ENCODE peak calls at places on chromosomes 1 and 21, in eight cellular contexts. O is heart right ventricle; Q is RWPE1; Z is cardiac muscle cell; V is CD4-positive, alpha-beta T cell; L is body of pancreas; U is heart left ventricle; I is brain microvascular endothelial cell. X is an unnamed sample.

GRCh38 chr1:186482661-186483255 is 21.8 kb upstream of the PDC start:
- DNase-seq in O (peak; percentile 25), Q (peak; percentile 58), Z (peak; percentile 89), V (no peak), L (peak; percentile 29), U (peak; percentile 33), I (peak; percentile 73), X (no peak)

GRCh38 chr1:12591267-12591938 is 26.6 kb downstream of the DHRS3 start:
- DNase-seq in O (peak; percentile 70), Q (no peak), Z (peak; percentile 69), V (no peak), L (no peak), U (peak; percentile 85), I (no peak), X (no peak)

GRCh38 chr1:1267488-1268283 is 6.0 kb downstream of the UBE2J2 start:
- DNase-seq in O (no peak), Q (no peak), Z (no peak), V (no peak), L (no peak), U (no peak), I (no peak), X (no peak)

GRCh38 chr1:78543941-78544630 is 53.3 kb downstream of the PTGFR start:
- DNase-seq in O (no peak), Q (no peak), Z (no peak), V (no peak), L (no peak), U (no peak), I (no peak), X (no peak)

GRCh38 chr1:168786476-168787330 is 57.7 kb upstream of the DPT start:
- DNase-seq in O (no peak), Q (no peak), Z (no peak), V (no peak), L (no peak), U (no peak), I (no peak), X (no peak)

GRCh38 chr1:192631749-192632148 is 4.2 kb upstream of the RGS13 start:
- DNase-seq in O (no peak), Q (no peak), Z (no peak), V (no peak), L (no peak), U (no peak), I (no peak), X (no peak)

GRCh38 chr1:93346472-93346991 is 825 bp downstream of the DR1 start:
- DNase-seq in O (no peak), Q (no peak), Z (peak; percentile 10), V (peak; percentile 15), L (no peak), U (peak; percentile 18), I (no peak), X (no peak)

GRCh38 chr1:214332950-214333798 is 52.2 kb downstream of the SMYD2 start:
- DNase-seq in O (peak; percentile 44), Q (peak; percentile 63), Z (peak; percentile 73), V (peak; percentile 22), L (peak; percentile 59), U (peak; percentile 67), I (peak; percentile 49), X (no peak)

GRCh38 chr1:39926820-39927219 is 25.1 kb upstream of the MYCL start:
- DNase-seq in O (no peak), Q (no peak), Z (no peak), V (no peak), L (no peak), U (no peak), I (no peak), X (no peak)

GRCh38 chr1:201660931-201661822 is 122.2 kb downstream of the NAV1 start:
- DNase-seq in O (no peak), Q (no peak), Z (no peak), V (no peak), L (no peak), U (no peak), I (no peak), X (no peak)

GRCh38 chr1:173444757-173445156 is 32.4 kb upstream of the PRDX6 start:
- DNase-seq in O (no peak), Q (no peak), Z (no peak), V (no peak), L (no peak), U (no peak), I (no peak), X (no peak)

GRCh38 chr1:197063212-197063611 is 3.8 kb downstream of the F13B start:
- DNase-seq in O (no peak), Q (no peak), Z (peak; percentile 10), V (no peak), L (no peak), U (no peak), I (no peak), X (no peak)

GRCh38 chr1:220528679-220529529 is 968 bp downstream of the MARK1 start:
- DNase-seq in O (peak; percentile 46), Q (peak; percentile 61), Z (peak; percentile 3), V (no peak), L (no peak), U (no peak), I (no peak), X (no peak)

GRCh38 chr1:54204199-54204598 is 4.2 kb downstream of the MRPL37 start:
- DNase-seq in O (no peak), Q (no peak), Z (no peak), V (no peak), L (no peak), U (no peak), I (no peak), X (no peak)

GRCh38 chr1:53580009-53580400 is 120.8 kb downstream of the DMRTB1 start:
- DNase-seq in O (no peak), Q (no peak), Z (no peak), V (no peak), L (no peak), U (no peak), I (no peak), X (no peak)

GRCh38 chr21:46127239-46128105 is 27.9 kb downstream of the FTCD start:
- DNase-seq in O (peak; percentile 14), Q (no peak), Z (no peak), V (no peak), L (no peak), U (peak; percentile 24), I (no peak), X (no peak)

GRCh38 chr1:211831558-211832323 is 1.2 kb upstream of the LPGAT1 start:
- DNase-seq in O (no peak), Q (no peak), Z (no peak), V (no peak), L (no peak), U (no peak), I (no peak), X (no peak)

GRCh38 chr1:236009857-236010256 is 55.0 kb downstream of the NID1 start:
- DNase-seq in O (no peak), Q (peak; percentile 66), Z (peak; percentile 81), V (no peak), L (no peak), U (no peak), I (peak; percentile 69), X (no peak)

GRCh38 chr1:186958520-186958919 is 129.8 kb downstream of the PLA2G4A start:
- DNase-seq in O (no peak), Q (peak; percentile 16), Z (peak; percentile 38), V (no peak), L (no peak), U (no peak), I (peak; percentile 51), X (no peak)

GRCh38 chr1:181137217-181137743 is 48.8 kb downstream of the IER5 start:
- DNase-seq in O (no peak), Q (no peak), Z (no peak), V (no peak), L (no peak), U (no peak), I (no peak), X (no peak)
- H3K27ac ChIP-seq in O (no peak overlapping the region), Q (peak overlapping the region; percentile 31), Z (no peak overlapping the region), V (no peak overlapping the region), L (no peak overlapping the region), U (no peak overlapping the region), I (no peak overlapping the region), X (no peak overlapping the region)

GRCh38 chr1:90000934-90001676 is 6.2 kb downstream of the ZNF326 start:
- DNase-seq in O (no peak), Q (no peak), Z (no peak), V (no peak), L (no peak), U (no peak), I (no peak), X (no peak)
- H3K27ac ChIP-seq in O (no peak overlapping the region), Q (no peak overlapping the region), Z (no peak overlapping the region), V (no peak overlapping the region), L (no peak overlapping the region), U (no peak overlapping the region), I (no peak overlapping the region), X (no peak overlapping the region)

DNA sequence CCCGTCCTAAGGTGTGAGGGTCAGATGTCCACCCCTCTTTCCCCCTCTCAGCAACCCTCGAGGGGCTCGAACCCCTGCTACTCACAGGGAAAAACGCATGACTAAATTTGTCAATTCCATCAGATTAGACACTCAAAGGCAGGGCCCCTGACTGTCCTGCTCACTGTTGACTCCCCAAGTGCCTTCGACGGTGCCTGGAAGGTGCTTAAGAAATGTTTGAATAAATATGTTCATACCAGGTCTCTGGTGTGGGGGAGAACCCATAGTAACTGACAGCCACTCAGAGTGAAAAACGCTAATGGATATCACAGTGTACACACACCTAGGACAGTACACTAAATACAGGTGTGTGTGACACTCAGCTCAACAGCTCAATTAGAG is 39.7 kb upstream of the WASF2 start:
- DNase-seq in O (no peak), Q (no peak), Z (no peak), V (no peak), L (no peak), U (no peak), I (no peak), X (no peak)
- H3K27ac ChIP-seq in O (peak overlapping the region; percentile 89), Q (peak overlapping the region; percentile 98), Z (peak overlapping the region; percentile 94), V (no peak overlapping the region), L (peak overlapping the region; percentile 36), U (peak overlapping the region; percentile 90), I (no peak overlapping the region), X (peak overlapping the region; percentile 99)

DNA sequence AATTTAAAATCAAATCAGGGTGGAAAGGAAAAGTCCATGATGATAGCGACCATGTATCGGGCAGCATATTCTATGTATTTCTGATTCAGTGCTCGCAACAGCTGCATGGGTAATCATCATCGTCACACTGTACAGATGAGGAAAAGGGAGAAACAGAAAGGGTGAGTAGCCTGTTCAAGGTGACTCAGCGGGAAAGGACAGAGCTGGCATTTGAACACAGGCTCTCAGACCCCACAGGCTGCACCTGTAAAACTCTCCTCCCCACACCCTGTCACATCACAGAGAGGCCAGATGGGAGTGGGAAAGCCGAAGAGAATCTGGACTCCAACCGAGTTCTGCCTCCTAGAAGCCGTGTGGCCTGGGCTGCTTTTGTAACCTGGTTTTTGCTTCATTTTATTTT is 14.0 kb downstream of the RUNX1 start:
- DNase-seq in O (no peak), Q (no peak), Z (no peak), V (no peak), L (no peak), U (no peak), I (no peak), X (no peak)
- H3K27ac ChIP-seq in O (no peak overlapping the region), Q (no peak overlapping the region), Z (no peak overlapping the region), V (no peak overlapping the region), L (no peak overlapping the region), U (no peak overlapping the region), I (no peak overlapping the region), X (no peak overlapping the region)